ENCODE peak calls at places on chromosomes 2 and 18, in eight cellular contexts. B, G, L, Y, M, C, F and Z are unnamed samples.

GRCh38 chr2:3348771-3349170 is 28.8 kb downstream of the EIPR1 start:
- DNase-seq in B (no peak), G (peak), L (no peak), Y (no peak), M (peak), C (no peak), F (no peak), Z (no peak)

GRCh38 chr18:36850527-36851201 is 21.7 kb downstream of the KIAA1328 start:
- DNase-seq in B (peak), G (peak), L (no peak), Y (no peak), M (no peak), C (peak), F (no peak), Z (peak)

GRCh38 chr2:116153729-116154128 is 1660.8 kb upstream of the DDX18 start:
- DNase-seq in B (no peak), G (no peak), L (no peak), Y (no peak), M (no peak), C (no peak), F (no peak), Z (no peak)

GRCh38 chr2:240916571-240917008 is 10.5 kb downstream of the CROCC2 start:
- DNase-seq in B (peak), G (peak), L (peak), Y (no peak), M (peak), C (no peak), F (peak), Z (peak)

GRCh38 chr2:201996681-201997254 is 36.9 kb upstream of the FZD7 start:
- DNase-seq in B (no peak), G (no peak), L (no peak), Y (no peak), M (no peak), C (peak), F (no peak), Z (no peak)

GRCh38 chr2:45014016-45014702 is 4.9 kb upstream of the SIX2 start:
- DNase-seq in B (peak), G (peak), L (peak), Y (no peak), M (peak), C (peak), F (peak), Z (no peak)

GRCh38 chr18:74342416-74343043 is 26.9 kb downstream of the C18orf63 start:
- DNase-seq in B (peak), G (peak), L (no peak), Y (peak), M (no peak), C (peak), F (no peak), Z (peak)

GRCh38 chr2:229118947-229119346 is 152.1 kb downstream of the PID1 start:
- DNase-seq in B (no peak), G (no peak), L (no peak), Y (no peak), M (no peak), C (no peak), F (no peak), Z (no peak)

GRCh38 chr2:157880927-157881326 is 4.8 kb upstream of the ACVR1 start:
- DNase-seq in B (no peak), G (no peak), L (no peak), Y (no peak), M (no peak), C (peak), F (no peak), Z (no peak)

GRCh38 chr2:47541848-47542450 is 139.0 kb downstream of the MSH2 start:
- DNase-seq in B (no peak), G (no peak), L (no peak), Y (no peak), M (peak), C (no peak), F (no peak), Z (no peak)

GRCh38 chr2:240362826-240363717 is 72.4 kb upstream of the GPC1 start:
- DNase-seq in B (no peak), G (no peak), L (peak), Y (no peak), M (no peak), C (no peak), F (no peak), Z (no peak)

GRCh38 chr2:24163186-24163585 is 11.7 kb upstream of the FAM228A start:
- DNase-seq in B (no peak), G (no peak), L (no peak), Y (no peak), M (no peak), C (no peak), F (no peak), Z (no peak)

GRCh38 chr2:208827109-208827508 is 420.5 kb downstream of the PTH2R start:
- DNase-seq in B (no peak), G (no peak), L (no peak), Y (no peak), M (no peak), C (no peak), F (no peak), Z (no peak)

GRCh38 chr18:37565985-37566478 is 434 bp upstream of the CELF4 start:
- DNase-seq in B (peak), G (peak), L (no peak), Y (no peak), M (peak), C (peak), F (no peak), Z (peak)

GRCh38 chr2:8627692-8628085 is 54.2 kb upstream of the ID2 start:
- DNase-seq in B (no peak), G (no peak), L (peak), Y (peak), M (no peak), C (no peak), F (no peak), Z (no peak)

GRCh38 chr2:215003001-215003400 is 135.4 kb downstream of the ABCA12 start:
- DNase-seq in B (peak), G (peak), L (no peak), Y (no peak), M (no peak), C (peak), F (no peak), Z (no peak)

GRCh38 chr2:53989210-53989862 is 18.5 kb upstream of the PSME4 start:
- DNase-seq in B (no peak), G (no peak), L (no peak), Y (no peak), M (no peak), C (peak), F (no peak), Z (no peak)

GRCh38 chr2:79511320-79511951 is 1.4 kb upstream of the CTNNA2 start:
- DNase-seq in B (peak), G (peak), L (peak), Y (peak), M (no peak), C (peak), F (no peak), Z (peak)

GRCh38 chr2:111029135-111029927 is 91.4 kb upstream of the BCL2L11 start:
- DNase-seq in B (no peak), G (no peak), L (peak), Y (peak), M (no peak), C (no peak), F (no peak), Z (no peak)

GRCh38 chr2:72991980-72992733 is 74.8 kb downstream of the EMX1 start:
- DNase-seq in B (no peak), G (no peak), L (no peak), Y (no peak), M (peak), C (no peak), F (peak), Z (no peak)

GRCh38 chr2:14270036-14270582 is 362.4 kb upstream of the LRATD1 start:
- DNase-seq in B (no peak), G (no peak), L (no peak), Y (no peak), M (no peak), C (no peak), F (no peak), Z (no peak)

GRCh38 chr2:227939271-227940027 is 68.0 kb downstream of the DAW1 start:
- DNase-seq in B (peak), G (peak), L (no peak), Y (no peak), M (no peak), C (peak), F (no peak), Z (peak)

GRCh38 chr18:26579941-26580618 is 31.7 kb upstream of the KCTD1 start:
- DNase-seq in B (peak), G (no peak), L (peak), Y (peak), M (peak), C (peak), F (no peak), Z (peak)

GRCh38 chr18:26574958-26575864 is 26.9 kb upstream of the KCTD1 start:
- DNase-seq in B (peak), G (peak), L (peak), Y (peak), M (peak), C (peak), F (no peak), Z (peak)

GRCh38 chr18:26575865-26576217 is 27.5 kb upstream of the KCTD1 start:
- DNase-seq in B (no peak), G (no peak), L (no peak), Y (no peak), M (no peak), C (no peak), F (no peak), Z (no peak)
- H3K4me3 ChIP-seq in B (peak), G (peak), L (no peak), Y (peak), M (peak), C (no peak), F (no peak), Z (no peak)

GRCh38 chr2:26850002-26850431 is 2.1 kb downstream of the DPYSL5 start:
- DNase-seq in B (no peak), G (no peak), L (no peak), Y (no peak), M (no peak), C (no peak), F (no peak), Z (no peak)

GRCh38 chr2:26848336-26849055 is 564 bp downstream of the DPYSL5 start:
- DNase-seq in B (no peak), G (peak), L (no peak), Y (no peak), M (peak), C (no peak), F (no peak), Z (no peak)

GRCh38 chr2:26849056-26850001 is 1.4 kb downstream of the DPYSL5 start:
- DNase-seq in B (no peak), G (no peak), L (no peak), Y (no peak), M (no peak), C (no peak), F (no peak), Z (no peak)

GRCh38 chr2:26852405-26853348 is 4.7 kb downstream of the DPYSL5 start:
- DNase-seq in B (no peak), G (peak), L (no peak), Y (no peak), M (no peak), C (no peak), F (no peak), Z (no peak)

DNA sequence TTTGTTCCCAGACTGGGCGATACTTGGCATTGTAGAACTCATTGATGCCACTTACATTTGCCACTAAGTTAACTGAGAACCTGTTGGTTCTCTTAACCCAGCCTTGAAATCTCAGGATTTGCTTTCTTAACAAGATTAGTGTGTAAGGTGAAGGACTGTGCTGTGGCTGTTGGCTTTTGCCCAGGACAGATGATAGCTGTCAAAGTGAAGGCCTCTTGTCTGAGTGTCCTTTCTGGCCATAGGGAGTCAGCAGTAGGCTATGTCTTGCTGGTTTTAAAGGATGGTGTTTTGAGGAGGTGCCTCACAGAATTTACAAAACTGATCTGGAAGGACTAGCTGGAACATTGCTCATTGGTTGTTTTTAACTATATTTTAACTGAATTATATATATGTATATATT is 2.6 kb downstream of the DPYSL5 start:
- DNase-seq in B (no peak), G (no peak), L (no peak), Y (no peak), M (no peak), C (no peak), F (no peak), Z (no peak)
- H3K4me3 ChIP-seq in B (no peak), G (no peak), L (no peak), Y (no peak), M (no peak), C (no peak), F (no peak), Z (no peak)

DNA sequence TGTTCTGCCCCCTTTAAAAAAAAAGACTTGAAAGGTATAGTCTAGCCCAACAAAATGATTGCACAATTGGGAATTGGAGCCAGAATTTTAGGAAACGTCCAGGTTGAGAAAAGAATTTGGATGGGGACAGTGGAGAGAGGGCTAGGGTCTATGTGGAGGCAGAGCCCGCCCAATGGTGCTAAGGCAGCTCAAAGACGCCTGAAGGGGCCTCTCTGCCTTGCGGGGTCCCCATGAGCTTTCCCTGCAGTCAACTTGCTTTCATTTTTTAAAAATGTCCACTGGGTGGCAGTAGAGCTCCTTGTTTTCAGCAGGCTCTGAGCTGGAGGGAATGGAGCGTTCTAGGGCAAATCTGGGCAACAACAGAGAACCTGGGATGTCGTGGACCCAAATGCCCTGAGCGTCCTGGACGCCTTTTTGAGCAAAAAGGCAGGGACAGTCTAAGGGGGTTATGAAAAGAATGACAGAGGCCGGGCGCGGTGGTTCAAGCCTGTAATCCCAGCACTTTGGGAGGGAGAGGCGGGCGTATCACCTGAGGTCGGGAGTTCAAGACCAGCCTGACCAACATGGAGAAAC is 40.2 kb upstream of the ITM2C start:
- DNase-seq in B (peak), G (peak), L (no peak), Y (peak), M (no peak), C (peak), F (peak), Z (peak)
- H3K4me3 ChIP-seq in B (peak), G (peak), L (no peak), Y (no peak), M (peak), C (no peak), F (no peak), Z (no peak)

DNA sequence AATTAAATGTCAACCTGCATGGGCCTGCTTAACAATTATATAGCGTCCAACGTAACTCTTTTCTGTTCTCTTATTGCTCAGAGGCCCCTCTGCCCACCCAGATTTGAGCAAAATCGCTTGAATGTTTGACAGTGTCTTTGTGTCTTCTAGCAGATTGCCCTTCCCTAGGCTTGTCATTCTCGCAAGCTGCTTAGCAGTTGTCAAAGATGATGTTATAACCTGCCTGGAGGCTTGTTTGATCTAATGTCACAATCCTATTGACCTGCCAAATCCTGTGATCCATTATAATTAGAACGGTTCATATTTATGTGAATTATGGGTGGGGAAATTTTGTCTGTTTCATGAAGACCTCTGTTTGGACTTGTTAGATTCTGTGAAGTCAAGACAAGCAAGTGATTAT is 108.8 kb downstream of the FARSB start:
- DNase-seq in B (no peak), G (no peak), L (no peak), Y (no peak), M (no peak), C (peak), F (no peak), Z (no peak)
- H3K4me3 ChIP-seq in B (no peak), G (no peak), L (no peak), Y (no peak), M (no peak), C (no peak), F (no peak), Z (no peak)

DNA sequence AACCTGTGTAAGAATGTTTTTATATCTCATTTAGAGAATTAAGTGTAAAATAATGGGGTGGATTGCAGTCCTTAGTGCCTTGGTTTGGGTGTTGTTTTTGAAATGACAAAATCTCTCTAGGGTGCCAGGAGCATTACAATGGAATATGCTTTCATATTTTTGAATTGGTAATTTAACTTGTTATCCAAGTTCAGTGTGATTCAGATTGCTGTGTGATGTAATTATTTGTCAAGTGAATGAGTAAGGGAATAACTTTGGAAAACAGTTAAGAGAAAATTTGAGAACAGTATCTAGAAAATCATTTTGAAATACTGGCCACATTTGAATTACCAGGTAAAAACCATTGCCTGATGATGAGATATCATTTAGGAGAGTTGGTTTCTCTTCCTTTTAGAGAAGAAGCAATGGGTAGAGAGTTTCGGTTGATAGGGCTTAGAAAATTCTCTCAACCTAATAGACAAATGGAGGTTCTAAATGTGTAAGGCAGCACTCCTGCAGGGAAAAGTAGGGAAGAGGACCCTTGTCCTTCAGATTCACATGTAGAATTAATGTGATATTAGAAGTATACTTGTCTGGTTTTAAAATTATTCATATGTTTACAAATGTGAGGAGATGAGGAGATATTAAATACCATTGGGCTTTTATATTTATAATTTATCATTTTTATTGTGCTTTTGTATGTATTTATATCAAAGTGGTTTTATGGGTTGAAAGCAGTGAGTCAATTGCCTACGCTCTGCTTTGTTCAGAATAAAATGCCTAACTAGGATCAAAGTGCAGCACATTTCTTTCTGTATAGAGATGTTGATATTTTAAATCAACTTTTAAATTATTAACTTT is 124.8 kb downstream of the PHLPP1 start:
- DNase-seq in B (peak), G (peak), L (no peak), Y (no peak), M (no peak), C (peak), F (no peak), Z (no peak)
- H3K4me3 ChIP-seq in B (no peak), G (no peak), L (no peak), Y (no peak), M (no peak), C (no peak), F (no peak), Z (no peak)

DNA sequence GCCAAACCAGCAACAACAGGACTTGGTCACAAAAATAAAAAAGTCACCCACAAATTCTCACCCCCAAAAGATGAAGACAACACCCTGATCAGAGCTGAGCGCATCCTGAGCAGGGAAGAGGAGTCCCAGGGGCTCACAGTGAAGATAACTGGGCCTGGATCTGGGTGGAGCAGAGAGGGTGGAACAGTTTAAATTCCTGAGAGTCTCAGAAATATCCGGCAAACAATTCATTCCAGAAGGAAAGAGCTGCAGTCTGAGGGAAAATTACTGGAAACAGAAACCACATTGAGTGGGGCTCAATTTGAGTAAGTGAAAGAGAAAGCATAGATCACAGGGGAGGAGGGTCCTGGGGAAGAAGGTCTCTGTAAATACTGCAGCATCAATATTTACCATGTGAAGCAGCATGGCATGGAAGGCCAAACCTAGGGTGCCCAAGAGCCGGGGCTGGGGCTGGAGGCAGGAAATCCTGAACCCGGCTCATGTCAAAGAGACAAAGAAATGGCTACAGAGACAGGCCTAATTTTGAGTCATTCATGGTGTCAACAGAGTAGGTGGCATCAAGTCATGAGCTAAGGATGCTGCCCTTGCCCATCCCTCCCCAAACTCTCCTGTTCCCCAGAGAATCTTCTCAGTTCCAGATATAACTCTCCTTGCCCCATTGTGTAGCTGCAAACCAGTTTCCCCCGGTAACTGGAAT is 61.4 kb upstream of the ZBTB7C start:
- DNase-seq in B (peak), G (peak), L (no peak), Y (no peak), M (no peak), C (no peak), F (no peak), Z (no peak)
- H3K4me3 ChIP-seq in B (no peak), G (peak), L (no peak), Y (no peak), M (no peak), C (no peak), F (no peak), Z (no peak)

DNA sequence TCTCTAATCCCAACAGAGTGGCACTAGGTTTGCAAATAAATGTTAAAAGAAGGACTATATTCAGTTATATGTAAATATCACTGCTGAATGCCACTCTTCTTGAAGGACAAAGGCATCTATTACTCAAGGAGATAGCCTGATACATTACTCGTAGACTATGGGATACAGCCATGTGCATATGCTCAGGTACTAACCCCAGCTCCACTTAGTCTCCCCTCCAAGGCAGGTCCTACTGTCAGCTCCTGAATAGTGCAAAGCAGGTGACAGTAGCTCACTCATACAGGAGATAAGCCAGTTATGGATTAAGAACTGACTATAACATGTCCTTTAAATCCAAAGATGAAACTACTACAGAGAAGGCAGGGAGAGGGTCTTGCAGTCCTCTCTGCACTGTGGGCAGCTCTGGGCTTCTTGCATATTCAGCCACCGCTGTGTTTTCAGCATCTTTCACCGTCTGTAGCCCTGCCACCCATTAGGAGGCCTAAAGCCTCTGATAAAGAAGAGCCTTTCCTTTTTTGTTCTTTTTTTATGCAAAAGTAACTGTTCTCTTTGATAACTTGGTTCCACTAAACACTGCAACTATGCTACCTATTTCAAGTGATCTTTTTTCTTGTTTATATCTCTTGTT is 135.1 kb upstream of the EPB41L3 start:
- DNase-seq in B (no peak), G (no peak), L (no peak), Y (no peak), M (no peak), C (no peak), F (no peak), Z (no peak)
- H3K4me3 ChIP-seq in B (no peak), G (no peak), L (no peak), Y (no peak), M (no peak), C (no peak), F (no peak), Z (no peak)

GRCh38 chr2:129757915-129758421 is 221.5 kb upstream of the RAB6C start:
- DNase-seq in B (no peak), G (peak), L (no peak), Y (no peak), M (no peak), C (no peak), F (no peak), Z (no peak)
- H3K4me3 ChIP-seq in B (no peak), G (peak), L (no peak), Y (no peak), M (peak), C (no peak), F (no peak), Z (peak)